ENCODE peak calls at places on chromosomes 4 and X, in five cellular contexts. U is fibroblast of lung, K is IMR-90, I is kidney epithelial cell, Z is fibroblast of mammary gland. E is an unnamed sample.
A peak's percentile ranks its signal among the peaks of the same experiment; 100 is the strongest.

GRCh38 chr4:38911257-38911656 is 43.7 kb downstream of the FAM114A1 start:
- DNase-seq in I (no peak), Z (no peak), K (no peak), U (no peak), E (no peak)

GRCh38 chr4:173013232-173013932 is 155.2 kb upstream of the GALNT7 start:
- DNase-seq in Z (peak; percentile 52), I (no peak), K (peak; percentile 48), U (peak; percentile 63), E (no peak)

GRCh38 chrX:29858714-29859113 is 356.6 kb upstream of the MAGEB2 start:
- DNase-seq in Z (peak; percentile 32), K (peak; percentile 69), U (peak; percentile 43), I (no peak), E (no peak)

GRCh38 chrX:39839371-39839770 is 258.4 kb downstream of the BCOR start:
- DNase-seq in U (no peak), K (no peak), Z (no peak), I (no peak), E (no peak)

GRCh38 chr4:73080789-73081188 is 11.3 kb upstream of the COX18 start:
- DNase-seq in K (no peak), Z (peak; percentile 16), I (no peak), U (no peak), E (no peak)

GRCh38 chr4:159070742-159071141 is 32.1 kb upstream of the RAPGEF2 start:
- DNase-seq in K (peak; percentile 74), I (no peak), Z (peak; percentile 99), U (peak; percentile 72), E (no peak)

GRCh38 chr4:125519376-125520171 is 204.8 kb downstream of the FAT4 start:
- DNase-seq in K (no peak), U (no peak), Z (no peak), I (no peak), E (no peak)

GRCh38 chr4:115675721-115676120 is 562.3 kb upstream of the NDST4 start:
- DNase-seq in I (no peak), K (no peak), U (no peak), Z (peak; percentile 0), E (no peak)

GRCh38 chr4:145619639-145619996 is 433 bp downstream of the MMAA start:
- DNase-seq in Z (peak; percentile 52), U (peak; percentile 59), I (peak; percentile 69), K (peak; percentile 57), E (no peak)

GRCh38 chr4:185955817-185956542 is 113.0 kb upstream of the TLR3 start:
- DNase-seq in K (no peak), U (no peak), I (no peak), Z (no peak), E (no peak)

GRCh38 chrX:82412851-82413250 is 1095.2 kb upstream of the POU3F4 start:
- DNase-seq in K (no peak), Z (no peak), U (peak; percentile 12), I (no peak), E (no peak)

GRCh38 chrX:23742693-23743622 is at the start of gene ACOT9:
- DNase-seq in Z (peak; percentile 95), K (peak; percentile 95), U (peak; percentile 95), I (peak; percentile 86), E (peak; percentile 97)

GRCh38 chrX:152936306-152936705 is 38.4 kb downstream of the ZNF185 start:
- DNase-seq in U (no peak), K (no peak), I (no peak), Z (no peak), E (peak; percentile 87)

GRCh38 chrX:8738588-8739189 is 6.8 kb upstream of the ANOS1 start:
- DNase-seq in I (no peak), Z (peak; percentile 45), K (peak; percentile 29), U (peak; percentile 50), E (no peak)

GRCh38 chr4:84319124-84319523 is 180.0 kb downstream of the NKX6-1 start:
- DNase-seq in I (no peak), Z (peak; percentile 66), U (peak; percentile 6), K (peak; percentile 1), E (no peak)

GRCh38 chrX:11702420-11702819 is 36.7 kb upstream of the ARHGAP6 start:
- DNase-seq in Z (no peak), I (no peak), U (no peak), K (no peak), E (no peak)

GRCh38 chr4:4501678-4502077 is 40.2 kb downstream of the STX18 start:
- DNase-seq in Z (no peak), I (no peak), K (no peak), U (no peak), E (no peak)
- TF ChIP-seq CTCF in Z (no peak), I (no peak), K (no peak), U (no peak), E (no peak)

GRCh38 chr4:139740531-139741041 is 75.0 kb downstream of the MGST2 start:
- DNase-seq in U (peak; percentile 98), K (peak; percentile 97), I (no peak), Z (peak; percentile 95), E (no peak)
- TF ChIP-seq CTCF in U (peak; percentile 46), K (peak; percentile 43), I (no peak), Z (peak; percentile 28), E (peak; percentile 44)

DNA sequence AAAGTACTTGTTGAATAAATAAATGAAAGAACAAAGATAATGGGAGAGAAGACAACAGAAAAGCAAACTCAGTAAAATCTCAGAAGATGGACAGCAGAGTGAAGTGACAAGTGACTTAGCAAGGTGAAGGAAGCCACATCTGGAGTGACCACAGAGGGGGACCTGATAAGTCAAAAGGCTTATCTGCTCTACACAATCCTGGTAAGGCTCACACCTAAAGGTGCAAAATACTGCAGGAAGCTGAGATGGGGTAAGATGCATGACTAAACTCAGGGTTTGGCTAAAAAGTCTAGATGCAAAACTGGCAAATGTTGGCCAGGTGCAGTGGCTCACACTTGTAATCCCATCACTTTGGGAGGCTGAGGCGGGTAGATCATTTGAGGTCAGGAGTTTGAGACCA is 22.2 kb downstream of the TRMT2B start:
- DNase-seq in Z (no peak), K (no peak), I (no peak), U (no peak), E (no peak)
- TF ChIP-seq CTCF in Z (no peak), K (no peak), I (no peak), U (no peak), E (no peak)

DNA sequence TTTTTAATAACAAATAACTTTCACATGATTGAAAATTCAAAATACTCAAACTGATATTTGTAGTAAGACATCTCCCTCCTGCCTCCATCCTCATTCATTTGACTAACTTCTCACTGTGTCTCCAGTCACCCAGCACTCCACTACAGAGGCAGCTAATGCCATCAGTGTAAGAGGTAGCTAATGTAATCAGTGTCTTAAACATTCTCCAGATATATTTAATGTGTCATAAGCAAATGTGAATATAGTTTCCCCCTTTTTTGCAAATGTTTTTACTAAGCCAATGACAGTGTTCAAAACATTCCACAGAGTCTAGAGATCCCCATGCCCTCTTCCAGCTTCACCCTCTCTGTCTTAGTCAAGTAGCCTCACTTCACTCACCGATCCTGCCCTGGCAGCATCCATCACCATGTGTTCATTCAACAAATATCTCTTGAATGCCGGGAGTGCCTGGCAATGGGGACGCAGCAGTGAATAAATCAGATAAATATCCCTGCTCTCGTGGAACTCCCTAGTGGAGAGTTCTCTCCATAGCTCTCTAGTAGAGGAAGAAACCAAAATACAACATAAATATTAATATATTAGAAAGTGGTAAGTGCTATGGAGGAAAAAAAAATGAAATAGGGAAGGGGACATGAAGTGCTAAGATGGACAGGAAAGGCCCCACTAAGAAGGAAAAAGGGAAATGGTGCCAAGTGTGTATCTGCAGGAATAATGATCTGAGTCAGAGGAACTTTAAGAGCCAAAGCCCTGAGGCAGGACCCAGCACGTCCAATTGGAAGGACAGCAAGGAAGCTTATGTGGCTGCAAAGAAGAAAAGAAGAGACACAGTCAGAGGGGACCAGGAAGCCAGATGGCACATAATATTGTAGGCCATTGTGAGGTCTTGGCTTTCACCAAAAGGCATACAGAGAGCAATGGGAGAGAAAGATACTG is 18.7 kb downstream of the SCFD2 start:
- DNase-seq in K (peak; percentile 61), U (peak; percentile 21), I (no peak), Z (peak; percentile 62), E (no peak)
- TF ChIP-seq CTCF in K (no peak), U (no peak), I (no peak), Z (no peak), E (no peak)

GRCh38 chrX:10569946-10570345 is 50.4 kb downstream of the MID1 start:
- DNase-seq in I (no peak), K (peak; percentile 65), Z (peak; percentile 56), U (no peak), E (no peak)
- TF ChIP-seq CTCF in I (no peak), K (no peak), Z (no peak), U (no peak), E (no peak)

E was measured in chondrocyte.